ENCODE peak calls at places on chromosomes 11 and 22, in six cellular contexts. V is fibroblast of lung; M is Jurkat, Clone E6-1; N is HCT116; Z is AG04450; Y is ovary. X is an unnamed sample.

GRCh38 chr11:17257200-17257599 is 19.3 kb upstream of the NUCB2 start:
- DNase-seq in V (peak), M (no peak), N (no peak), Z (no peak), Y (no peak), X (no peak)

GRCh38 chr11:73597340-73597955 is 464 bp downstream of the FAM168A start:
- DNase-seq in V (no peak), M (no peak), N (no peak), Z (no peak), Y (no peak), X (no peak)

GRCh38 chr11:115925568-115925904 is 421.3 kb upstream of the CADM1 start:
- DNase-seq in V (no peak), M (no peak), N (no peak), Z (no peak), Y (no peak), X (no peak)

GRCh38 chr11:106989056-106989455 is 29.2 kb downstream of the GUCY1A2 start:
- DNase-seq in V (peak), M (no peak), N (no peak), Z (no peak), Y (no peak), X (no peak)

GRCh38 chr22:38468761-38469305 is 937 bp downstream of the KDELR3 start:
- DNase-seq in V (no peak), M (no peak), N (no peak), Z (no peak), Y (no peak), X (no peak)

GRCh38 chr22:48719978-48720661 is 1107.6 kb downstream of the BRD1 start:
- DNase-seq in V (no peak), M (peak), N (no peak), Z (no peak), Y (no peak), X (peak)

GRCh38 chr11:36243641-36244040 is 45.6 kb downstream of the COMMD9 start:
- DNase-seq in V (no peak), M (no peak), N (no peak), Z (no peak), Y (no peak), X (no peak)

GRCh38 chr22:32413715-32414114 is 1.7 kb upstream of the RTCB start:
- DNase-seq in V (peak), M (peak), N (peak), Z (peak), Y (no peak), X (no peak)

GRCh38 chr11:19714387-19715363 is 2.0 kb downstream of the NAV2 start:
- DNase-seq in V (peak), M (no peak), N (no peak), Z (peak), Y (peak), X (no peak)

GRCh38 chr22:28600546-28601143 is 79.0 kb downstream of the TTC28 start:
- DNase-seq in V (peak), M (peak), N (peak), Z (peak), Y (no peak), X (peak)

GRCh38 chr22:24486501-24486921 is 8.6 kb upstream of the UPB1 start:
- DNase-seq in V (peak), M (no peak), N (no peak), Z (no peak), Y (no peak), X (no peak)

GRCh38 chr11:2363816-2364370 is 13.2 kb upstream of the CD81 start:
- DNase-seq in V (no peak), M (no peak), N (no peak), Z (no peak), Y (no peak), X (no peak)

GRCh38 chr11:46930089-46930488 is 6.5 kb upstream of the CSTPP1 start:
- DNase-seq in V (no peak), M (no peak), N (no peak), Z (no peak), Y (no peak), X (no peak)

GRCh38 chr11:1744879-1745700 is 5.3 kb downstream of the IFITM10 start:
- DNase-seq in V (no peak), M (no peak), N (no peak), Z (no peak), Y (no peak), X (no peak)

DNA sequence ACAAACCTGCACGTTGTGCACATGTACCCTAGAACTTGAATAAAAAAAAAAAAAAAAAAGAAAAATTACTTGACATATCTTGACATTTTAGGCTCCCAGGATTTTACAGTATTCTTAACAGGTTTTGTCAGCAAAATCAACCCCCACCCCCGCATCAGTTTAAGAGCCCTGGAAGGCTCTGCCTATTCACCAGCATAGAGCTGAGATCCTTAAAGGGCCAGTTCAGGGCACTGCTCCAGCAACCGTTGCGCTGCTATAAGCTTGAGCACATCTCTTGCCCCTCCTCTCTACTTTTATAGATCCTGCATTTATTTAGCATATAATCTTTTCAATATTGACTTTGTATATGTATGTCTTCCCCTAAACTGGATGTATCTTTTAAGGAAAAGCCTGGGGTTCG is 697 bp upstream of the PAFAH1B2 start:
- DNase-seq in V (peak), M (no peak), N (no peak), Z (no peak), Y (peak), X (peak)
- H3K4me3 ChIP-seq in V (peak), M (peak), N (peak), Z (peak), Y (peak), X (peak)

DNA sequence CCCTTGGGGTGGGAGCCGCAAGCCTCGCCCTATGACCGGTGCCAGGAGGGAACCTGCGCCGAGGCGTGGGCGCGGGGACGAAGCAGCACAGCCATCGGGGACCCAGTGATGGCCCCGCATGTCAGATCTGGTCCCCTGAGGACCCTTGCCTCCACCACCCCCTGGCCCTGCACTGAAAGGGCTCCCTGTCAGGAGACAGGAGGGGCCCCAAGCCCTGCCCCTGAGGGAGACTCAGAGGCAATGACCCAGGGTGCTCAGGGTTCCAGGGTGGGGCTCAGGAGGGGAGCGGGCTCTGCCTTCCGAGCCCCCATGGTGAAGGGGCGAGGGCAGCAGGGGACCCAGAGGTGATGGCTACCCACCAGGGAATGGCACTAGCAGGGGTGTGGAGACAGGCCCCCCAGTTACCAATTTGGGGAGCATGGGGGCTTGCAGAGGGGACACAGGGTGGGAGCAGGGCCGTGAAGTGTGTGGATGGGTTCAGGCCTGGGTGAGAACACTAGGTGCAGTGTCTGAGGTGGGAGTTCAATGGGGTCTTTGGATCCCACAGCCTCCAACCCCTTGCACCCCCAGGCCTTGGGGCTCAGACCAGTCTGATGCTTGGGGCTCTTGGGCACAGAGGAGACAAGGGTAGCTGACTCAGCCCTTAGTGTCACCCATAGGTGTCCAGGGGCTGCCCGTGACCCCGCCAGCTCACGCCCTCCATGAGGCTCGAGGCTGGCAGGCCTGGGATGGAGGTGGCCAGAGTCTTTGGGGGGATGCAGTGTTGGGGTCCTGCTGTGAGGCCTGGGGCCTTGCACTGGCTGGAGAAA is 499 bp downstream of the LRRC56 start:
- DNase-seq in V (no peak), M (no peak), N (no peak), Z (no peak), Y (peak), X (no peak)
- H3K4me3 ChIP-seq in V (peak), M (peak), N (peak), Z (peak), Y (peak), X (no peak)

GRCh38 chr22:30821863-30822215 is 127.2 kb downstream of the OSBP2 start:
- DNase-seq in V (no peak), M (no peak), N (no peak), Z (no peak), Y (no peak), X (no peak)
- H3K4me3 ChIP-seq in V (peak), M (no peak), N (no peak), Z (peak), Y (no peak), X (no peak)

GRCh38 chr22:44319685-44320084 is 6.9 kb upstream of the SHISAL1 start:
- DNase-seq in V (no peak), M (no peak), N (no peak), Z (no peak), Y (no peak), X (no peak)

GRCh38 chr22:44317886-44318637 is 5.3 kb upstream of the SHISAL1 start:
- DNase-seq in V (no peak), M (no peak), N (no peak), Z (no peak), Y (no peak), X (no peak)

GRCh38 chr22:44317163-44317455 is 4.4 kb upstream of the SHISAL1 start:
- DNase-seq in V (no peak), M (no peak), N (no peak), Z (no peak), Y (no peak), X (no peak)

GRCh38 chr22:44316393-44317162 is 3.8 kb upstream of the SHISAL1 start:
- DNase-seq in V (no peak), M (no peak), N (no peak), Z (no peak), Y (no peak), X (no peak)

GRCh38 chr22:44318751-44319150 is 6.0 kb upstream of the SHISAL1 start:
- DNase-seq in V (no peak), M (no peak), N (no peak), Z (no peak), Y (no peak), X (no peak)
- H3K4me3 ChIP-seq in V (no peak), M (no peak), N (no peak), Z (no peak), Y (no peak), X (no peak)

DNA sequence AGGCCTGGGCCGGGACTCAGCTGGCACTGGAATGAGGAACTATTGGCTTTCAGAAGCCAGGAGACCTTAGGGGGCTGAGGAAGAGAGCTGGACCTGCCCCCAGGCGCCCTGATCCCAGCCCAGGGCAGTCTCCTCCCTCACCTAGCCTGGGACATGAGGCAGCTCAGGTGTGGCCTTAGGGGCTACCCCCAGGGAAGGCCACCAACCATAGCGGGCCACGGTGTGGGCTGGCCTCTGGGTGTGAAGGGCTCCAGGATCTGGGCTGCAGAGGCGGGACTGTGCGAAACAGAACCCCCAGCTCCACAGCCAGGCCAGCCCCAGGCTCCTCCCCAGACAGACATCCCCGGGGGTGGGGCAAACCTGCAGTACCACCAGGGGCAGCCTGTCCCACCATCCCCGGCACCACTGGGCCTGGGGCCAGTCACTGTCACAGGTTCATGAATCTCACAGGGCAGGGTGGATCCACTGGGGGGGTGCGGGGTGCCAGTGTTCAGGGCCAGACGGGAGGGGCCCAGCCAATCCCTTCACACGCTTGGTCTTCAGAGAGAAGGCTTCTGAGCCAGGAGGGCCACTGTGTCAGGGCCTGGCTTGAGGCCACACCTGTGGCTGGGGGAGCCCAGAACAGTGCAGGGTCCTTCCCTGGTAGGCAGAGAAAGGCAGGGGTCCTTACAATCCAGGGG is 3.5 kb downstream of the PLXNB2 start:
- DNase-seq in V (no peak), M (no peak), N (no peak), Z (no peak), Y (peak), X (no peak)
- H3K4me3 ChIP-seq in V (peak), M (no peak), N (peak), Z (peak), Y (no peak), X (no peak)

GRCh38 chr11:34324466-34324865 is 33.3 kb downstream of the ABTB2 start:
- DNase-seq in V (no peak), M (no peak), N (no peak), Z (no peak), Y (no peak), X (no peak)
- H3K4me3 ChIP-seq in V (no peak), M (no peak), N (no peak), Z (no peak), Y (no peak), X (no peak)

GRCh38 chr22:30637701-30638114 is 2.1 kb downstream of the SLC35E4 start:
- DNase-seq in V (no peak), M (no peak), N (no peak), Z (no peak), Y (no peak), X (no peak)
- H3K4me3 ChIP-seq in V (peak), M (no peak), N (no peak), Z (peak), Y (no peak), X (no peak)

X was measured in DND-41.